ENCODE peak calls at places on chromosome 6, in four cellular contexts. One of them, this sample, is unnamed.

GRCh38 chr6:54722328-54722727 is 124.2 kb upstream of the FAM83B start:
- DNase-seq in body of pancreas: no peak
- DNase-seq in hepatocyte: no peak
- DNase-seq in ovary: no peak
- DNase-seq in this sample: no peak

GRCh38 chr6:136952714-136953260 is 30.7 kb downstream of the SLC35D3 start:
- DNase-seq in body of pancreas: no peak
- DNase-seq in ovary: peak; percentile 18
- DNase-seq in hepatocyte: no peak
- DNase-seq in this sample: peak; percentile 16

GRCh38 chr6:150717419-150717818 is 117.7 kb downstream of the PLEKHG1 start:
- DNase-seq in ovary: no peak
- DNase-seq in hepatocyte: peak; percentile 60
- DNase-seq in body of pancreas: peak; percentile 23
- DNase-seq in this sample: peak; percentile 72

GRCh38 chr6:19413323-19413722 is 423.8 kb upstream of the ID4 start:
- DNase-seq in hepatocyte: no peak
- DNase-seq in body of pancreas: no peak
- DNase-seq in ovary: no peak
- DNase-seq in this sample: peak; percentile 45

GRCh38 chr6:23446394-23447001 is 679.5 kb upstream of the NRSN1 start:
- DNase-seq in body of pancreas: no peak
- DNase-seq in hepatocyte: peak; percentile 63
- DNase-seq in ovary: no peak
- DNase-seq in this sample: peak; percentile 23

GRCh38 chr6:166009385-166010031 is 158.1 kb downstream of the TBXT start:
- DNase-seq in ovary: no peak
- DNase-seq in body of pancreas: no peak
- DNase-seq in hepatocyte: no peak
- DNase-seq in this sample: no peak

GRCh38 chr6:30682181-30683117 is 4.0 kb downstream of the PPP1R18 start:
- DNase-seq in body of pancreas: peak; percentile 47
- DNase-seq in ovary: peak; percentile 68
- DNase-seq in hepatocyte: peak; percentile 76
- DNase-seq in this sample: peak; percentile 71

GRCh38 chr6:82488403-82488802 is 124.8 kb downstream of the TPBG start:
- DNase-seq in ovary: no peak
- DNase-seq in hepatocyte: no peak
- DNase-seq in body of pancreas: no peak
- DNase-seq in this sample: no peak

GRCh38 chr6:145244712-145245111 is 490.6 kb downstream of the EPM2A start:
- DNase-seq in body of pancreas: no peak
- DNase-seq in hepatocyte: peak; percentile 21
- DNase-seq in ovary: no peak
- DNase-seq in this sample: no peak

GRCh38 chr6:7204726-7205125 is 97.0 kb downstream of the RREB1 start:
- DNase-seq in body of pancreas: no peak
- DNase-seq in ovary: no peak
- DNase-seq in hepatocyte: no peak
- DNase-seq in this sample: no peak

GRCh38 chr6:166156942-166157341 is 10.7 kb downstream of the TBXT start:
- DNase-seq in hepatocyte: peak; percentile 37
- DNase-seq in ovary: no peak
- DNase-seq in body of pancreas: no peak
- DNase-seq in this sample: no peak

GRCh38 chr6:7526755-7527154 is 14.7 kb upstream of the DSP start:
- DNase-seq in body of pancreas: no peak
- DNase-seq in ovary: no peak
- DNase-seq in hepatocyte: no peak
- DNase-seq in this sample: no peak

GRCh38 chr6:11197175-11197535 is 35.3 kb downstream of the NEDD9 start:
- DNase-seq in ovary: no peak
- DNase-seq in body of pancreas: no peak
- DNase-seq in hepatocyte: no peak
- DNase-seq in this sample: no peak

GRCh38 chr6:10390495-10391298 is 24.2 kb downstream of the TFAP2A start:
- DNase-seq in body of pancreas: no peak
- DNase-seq in ovary: no peak
- DNase-seq in hepatocyte: no peak
- DNase-seq in this sample: no peak

GRCh38 chr6:155340464-155341129 is 26.3 kb upstream of the TFB1M start:
- DNase-seq in body of pancreas: no peak
- DNase-seq in hepatocyte: no peak
- DNase-seq in ovary: no peak
- DNase-seq in this sample: peak; percentile 23

GRCh38 chr6:153031335-153031955 is 28.9 kb upstream of the MTRF1L start:
- DNase-seq in hepatocyte: no peak
- DNase-seq in body of pancreas: no peak
- DNase-seq in ovary: no peak
- DNase-seq in this sample: no peak

GRCh38 chr6:12228447-12229146 is 61.6 kb upstream of the EDN1 start:
- DNase-seq in hepatocyte: peak; percentile 53
- DNase-seq in body of pancreas: no peak
- DNase-seq in ovary: no peak
- DNase-seq in this sample: no peak

GRCh38 chr6:137297887-137298286 is 78.7 kb upstream of the IFNGR1 start:
- DNase-seq in ovary: no peak
- DNase-seq in body of pancreas: no peak
- DNase-seq in hepatocyte: no peak
- DNase-seq in this sample: no peak

GRCh38 chr6:151399679-151400078 is 8.3 kb upstream of the ZBTB2 start:
- DNase-seq in body of pancreas: no peak
- DNase-seq in ovary: no peak
- DNase-seq in hepatocyte: no peak
- DNase-seq in this sample: no peak

GRCh38 chr6:17847203-17847602 is 140.2 kb downstream of the KIF13A start:
- DNase-seq in ovary: no peak
- DNase-seq in hepatocyte: no peak
- DNase-seq in body of pancreas: no peak
- DNase-seq in this sample: no peak

GRCh38 chr6:79868098-79868722 is 79.1 kb downstream of the ELOVL4 start:
- DNase-seq in hepatocyte: peak; percentile 87
- DNase-seq in body of pancreas: peak; percentile 54
- DNase-seq in ovary: no peak
- DNase-seq in this sample: peak; percentile 71

GRCh38 chr6:47922391-47922790 is 140.6 kb downstream of the OPN5 start:
- DNase-seq in ovary: no peak
- DNase-seq in body of pancreas: no peak
- DNase-seq in hepatocyte: no peak
- DNase-seq in this sample: no peak

GRCh38 chr6:3280866-3281465 is 22.2 kb downstream of the PSMG4 start:
- DNase-seq in body of pancreas: peak; percentile 12
- DNase-seq in hepatocyte: no peak
- DNase-seq in ovary: no peak
- DNase-seq in this sample: no peak

GRCh38 chr6:112443118-112443641 is 96.0 kb downstream of the RFPL4B start:
- DNase-seq in body of pancreas: no peak
- DNase-seq in ovary: no peak
- DNase-seq in hepatocyte: no peak
- DNase-seq in this sample: no peak

GRCh38 chr6:92011681-92012245 is 1407.6 kb downstream of the EPHA7 start:
- DNase-seq in ovary: no peak
- DNase-seq in body of pancreas: no peak
- DNase-seq in hepatocyte: no peak
- DNase-seq in this sample: no peak

GRCh38 chr6:130872250-130873095 is 45.3 kb downstream of the SMLR1 start:
- DNase-seq in ovary: peak; percentile 78
- DNase-seq in body of pancreas: peak; percentile 72
- DNase-seq in hepatocyte: peak; percentile 81
- DNase-seq in this sample: peak; percentile 78

GRCh38 chr6:84906514-84906913 is 142.1 kb upstream of the TBX18 start:
- DNase-seq in ovary: no peak
- DNase-seq in body of pancreas: no peak
- DNase-seq in hepatocyte: no peak
- DNase-seq in this sample: no peak

GRCh38 chr6:103783344-103783743 is 1076.4 kb downstream of the HACE1 start:
- DNase-seq in hepatocyte: no peak
- DNase-seq in ovary: no peak
- DNase-seq in body of pancreas: peak; percentile 12
- DNase-seq in this sample: peak; percentile 42

GRCh38 chr6:166056637-166057036 is 111.0 kb downstream of the TBXT start:
- DNase-seq in body of pancreas: no peak
- DNase-seq in ovary: peak; percentile 89
- DNase-seq in hepatocyte: no peak
- DNase-seq in this sample: no peak

GRCh38 chr6:47519279-47519678 is 41.7 kb downstream of the CD2AP start:
- DNase-seq in ovary: no peak
- DNase-seq in hepatocyte: no peak
- DNase-seq in body of pancreas: no peak
- DNase-seq in this sample: no peak

GRCh38 chr6:8857160-8857559 is 421.8 kb upstream of the SLC35B3 start:
- DNase-seq in ovary: no peak
- DNase-seq in body of pancreas: no peak
- DNase-seq in hepatocyte: no peak
- DNase-seq in this sample: no peak

GRCh38 chr6:43286995-43287716 is 10.9 kb upstream of the SLC22A7 start:
- DNase-seq in hepatocyte: no peak
- DNase-seq in body of pancreas: no peak
- DNase-seq in ovary: no peak
- DNase-seq in this sample: no peak
- TF ChIP-seq CTCF in hepatocyte: peak; percentile 17
- TF ChIP-seq CTCF in body of pancreas: no peak
- TF ChIP-seq CTCF in ovary: no peak
- TF ChIP-seq CTCF in this sample: no peak

GRCh38 chr6:73857341-73857890 is 161.4 kb downstream of the CD109 start:
- DNase-seq in hepatocyte: no peak
- DNase-seq in body of pancreas: no peak
- DNase-seq in ovary: no peak
- DNase-seq in this sample: no peak

GRCh38 chr6:73858376-73858775 is 162.4 kb downstream of the CD109 start:
- DNase-seq in body of pancreas: no peak
- DNase-seq in hepatocyte: no peak
- DNase-seq in ovary: no peak
- DNase-seq in this sample: no peak

GRCh38 chr6:73860303-73860702 is 164.3 kb downstream of the CD109 start:
- DNase-seq in body of pancreas: no peak
- DNase-seq in ovary: no peak
- DNase-seq in hepatocyte: no peak
- DNase-seq in this sample: no peak

DNA sequence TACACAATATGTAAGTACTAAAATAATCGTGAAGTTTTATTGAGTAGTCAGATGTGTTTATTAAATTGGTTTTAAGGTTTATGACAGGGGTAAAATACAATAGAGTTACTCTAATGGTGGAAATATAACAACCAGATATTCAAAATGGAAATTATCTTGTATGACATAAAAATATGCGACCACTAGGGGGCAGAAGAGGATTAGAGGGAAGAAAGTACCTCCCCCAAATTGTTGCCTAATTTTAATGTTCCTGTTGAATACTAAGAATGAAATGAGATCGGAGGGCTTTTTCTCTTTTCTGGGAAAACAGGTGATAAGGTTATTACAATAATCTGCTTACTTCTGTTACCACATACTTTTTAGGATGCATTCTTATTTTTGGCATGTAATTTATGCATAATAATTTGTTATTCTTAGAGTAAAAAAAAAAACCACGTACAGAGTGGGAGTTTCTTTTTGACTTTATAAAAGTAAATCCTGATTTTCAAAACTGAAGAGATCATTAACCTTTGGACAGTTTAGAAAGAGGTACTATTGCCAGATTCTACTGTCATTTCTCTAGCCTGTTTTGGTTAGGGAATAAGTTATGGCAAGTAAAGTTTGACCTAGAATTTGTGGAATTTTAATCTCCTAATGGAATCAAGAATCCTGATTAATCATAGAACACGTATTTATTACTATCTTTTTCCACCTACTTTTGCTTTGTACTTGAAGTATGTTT is 159.2 kb downstream of the CD109 start:
- DNase-seq in ovary: no peak
- DNase-seq in hepatocyte: peak; percentile 78
- DNase-seq in body of pancreas: no peak
- DNase-seq in this sample: peak; percentile 49
- TF ChIP-seq CTCF in ovary: peak; percentile 55
- TF ChIP-seq CTCF in hepatocyte: peak; percentile 76
- TF ChIP-seq CTCF in body of pancreas: peak; percentile 46
- TF ChIP-seq CTCF in this sample: peak; percentile 69

GRCh38 chr6:32472781-32473377 is 33.2 kb downstream of the HLA-DRA start:
- DNase-seq in hepatocyte: no peak
- DNase-seq in body of pancreas: no peak
- DNase-seq in ovary: no peak
- DNase-seq in this sample: no peak

GRCh38 chr6:32475392-32476206 is 35.9 kb downstream of the HLA-DRA start:
- DNase-seq in body of pancreas: no peak
- DNase-seq in ovary: no peak
- DNase-seq in hepatocyte: no peak
- DNase-seq in this sample: no peak
- TF ChIP-seq CTCF in body of pancreas: no peak
- TF ChIP-seq CTCF in ovary: no peak
- TF ChIP-seq CTCF in hepatocyte: no peak
- TF ChIP-seq CTCF in this sample: no peak

DNA sequence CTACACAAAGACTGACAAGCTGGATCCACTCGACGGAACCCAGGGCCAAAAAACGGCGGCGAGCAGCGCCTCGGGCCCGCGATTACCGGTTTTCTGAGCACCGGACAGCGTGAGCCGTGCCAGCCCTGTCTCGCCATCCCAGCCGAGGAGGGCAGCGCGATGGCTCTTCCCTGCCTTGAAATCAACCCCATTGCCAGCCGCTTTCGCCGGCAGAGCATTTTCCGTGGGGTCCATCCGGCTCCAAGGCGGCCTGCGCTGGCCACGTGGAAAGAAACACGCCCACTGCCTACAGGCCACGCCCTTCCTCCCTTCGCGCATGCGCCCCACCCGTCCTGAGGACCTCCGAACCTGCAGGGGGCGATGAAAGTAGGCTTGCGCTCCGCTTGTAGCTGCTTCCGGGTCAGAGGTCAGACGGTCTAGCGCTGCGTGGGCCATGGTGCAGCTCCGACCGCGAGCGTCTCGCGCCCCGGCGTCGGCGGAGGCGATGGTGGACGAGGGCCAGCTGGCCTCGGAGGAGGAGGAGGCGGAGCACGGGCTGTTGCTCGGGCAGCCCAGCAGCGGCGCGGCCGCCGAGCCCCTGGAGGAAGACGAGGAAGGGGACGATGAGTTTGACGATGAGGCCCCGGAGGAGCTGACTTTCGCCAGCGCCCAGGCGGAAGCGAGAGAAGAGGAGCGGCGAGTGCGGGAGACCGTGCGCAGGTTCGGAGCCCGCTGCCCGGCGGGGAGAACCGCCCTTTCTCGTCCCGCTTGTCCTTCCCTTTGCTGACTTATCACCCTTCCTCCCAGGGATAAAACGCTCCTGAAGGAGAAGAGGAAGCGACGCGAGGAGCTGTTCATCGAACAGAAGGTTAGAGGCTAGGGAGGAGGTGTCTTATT is at the start of gene NOL7:
- DNase-seq in body of pancreas: peak; percentile 98
- DNase-seq in ovary: peak; percentile 99
- DNase-seq in hepatocyte: peak; percentile 99
- DNase-seq in this sample: peak; percentile 95
- TF ChIP-seq CTCF in body of pancreas: peak; percentile 89
- TF ChIP-seq CTCF in ovary: peak; percentile 99
- TF ChIP-seq CTCF in hepatocyte: peak; percentile 95
- TF ChIP-seq CTCF in this sample: peak; percentile 62

This sample was measured in Calu3.